ENCODE peak calls at places on chromosome 17, in five cellular contexts. One of them, this sample, is unnamed.
A peak's percentile ranks its signal among the peaks of the same experiment; 100 is the strongest.

GRCh38 chr17:51427259-51428255 is 167.2 kb downstream of the UTP18 start:
- DNase-seq in foreskin melanocyte: no peak
- DNase-seq in EL: no peak
- DNase-seq in activated T-helper 1 cell treated with Interleukin-2 at 50 U/mL for 16 hours: peak; percentile 31
- DNase-seq in HEK293T: no peak
- DNase-seq in this sample: no peak

GRCh38 chr17:77869041-77869595 is 89.4 kb upstream of the TNRC6C start:
- DNase-seq in EL: no peak
- DNase-seq in HEK293T: no peak
- DNase-seq in activated T-helper 1 cell treated with Interleukin-2 at 50 U/mL for 16 hours: no peak
- DNase-seq in foreskin melanocyte: no peak
- DNase-seq in this sample: no peak

GRCh38 chr17:62802531-62803205 is 5.4 kb downstream of the MARCHF10 start:
- DNase-seq in foreskin melanocyte: no peak
- DNase-seq in EL: no peak
- DNase-seq in activated T-helper 1 cell treated with Interleukin-2 at 50 U/mL for 16 hours: no peak
- DNase-seq in HEK293T: no peak
- DNase-seq in this sample: no peak

GRCh38 chr17:58528443-58528842 is 14.0 kb upstream of the MTMR4 start:
- DNase-seq in foreskin melanocyte: no peak
- DNase-seq in HEK293T: no peak
- DNase-seq in activated T-helper 1 cell treated with Interleukin-2 at 50 U/mL for 16 hours: no peak
- DNase-seq in EL: no peak
- DNase-seq in this sample: no peak

GRCh38 chr17:14845562-14846335 is 419.4 kb downstream of the PMP22 start:
- DNase-seq in activated T-helper 1 cell treated with Interleukin-2 at 50 U/mL for 16 hours: no peak
- DNase-seq in EL: peak; percentile 56
- DNase-seq in HEK293T: no peak
- DNase-seq in foreskin melanocyte: no peak
- DNase-seq in this sample: no peak

GRCh38 chr17:78645421-78646295 is 68.5 kb upstream of the DNAH17 start:
- DNase-seq in foreskin melanocyte: no peak
- DNase-seq in EL: peak; percentile 41
- DNase-seq in HEK293T: no peak
- DNase-seq in activated T-helper 1 cell treated with Interleukin-2 at 50 U/mL for 16 hours: peak; percentile 18
- DNase-seq in this sample: no peak

GRCh38 chr17:57662644-57663308 is 82.3 kb downstream of the CCDC182 start:
- DNase-seq in EL: peak; percentile 99
- DNase-seq in HEK293T: peak; percentile 94
- DNase-seq in activated T-helper 1 cell treated with Interleukin-2 at 50 U/mL for 16 hours: no peak
- DNase-seq in foreskin melanocyte: peak; percentile 98
- DNase-seq in this sample: peak; percentile 98

GRCh38 chr17:72184805-72185204 is 64.0 kb downstream of the SOX9 start:
- DNase-seq in HEK293T: no peak
- DNase-seq in foreskin melanocyte: no peak
- DNase-seq in activated T-helper 1 cell treated with Interleukin-2 at 50 U/mL for 16 hours: no peak
- DNase-seq in EL: no peak
- DNase-seq in this sample: no peak

GRCh38 chr17:81301195-81302144 is 6.4 kb upstream of the SLC38A10 start:
- DNase-seq in foreskin melanocyte: no peak
- DNase-seq in EL: no peak
- DNase-seq in HEK293T: no peak
- DNase-seq in activated T-helper 1 cell treated with Interleukin-2 at 50 U/mL for 16 hours: no peak
- DNase-seq in this sample: no peak

GRCh38 chr17:28726912-28727726 is 1.1 kb upstream of the TLCD1 start:
- DNase-seq in activated T-helper 1 cell treated with Interleukin-2 at 50 U/mL for 16 hours: peak; percentile 83
- DNase-seq in HEK293T: peak; percentile 57
- DNase-seq in EL: peak; percentile 96
- DNase-seq in foreskin melanocyte: peak; percentile 86
- DNase-seq in this sample: peak; percentile 98

GRCh38 chr17:574061-574460 is 140.6 kb downstream of the VPS53 start:
- DNase-seq in activated T-helper 1 cell treated with Interleukin-2 at 50 U/mL for 16 hours: no peak
- DNase-seq in foreskin melanocyte: no peak
- DNase-seq in HEK293T: no peak
- DNase-seq in EL: no peak
- DNase-seq in this sample: no peak

GRCh38 chr17:7405413-7405881 is 1.6 kb upstream of the TMEM256 start:
- DNase-seq in foreskin melanocyte: no peak
- DNase-seq in EL: peak; percentile 26
- DNase-seq in activated T-helper 1 cell treated with Interleukin-2 at 50 U/mL for 16 hours: no peak
- DNase-seq in HEK293T: no peak
- DNase-seq in this sample: no peak

GRCh38 chr17:2194778-2195417 is 108.7 kb downstream of the SMG6 start:
- DNase-seq in activated T-helper 1 cell treated with Interleukin-2 at 50 U/mL for 16 hours: no peak
- DNase-seq in foreskin melanocyte: no peak
- DNase-seq in HEK293T: no peak
- DNase-seq in EL: no peak
- DNase-seq in this sample: no peak

GRCh38 chr17:61400058-61400785 is 579 bp downstream of the TBX2 start:
- DNase-seq in EL: peak; percentile 61
- DNase-seq in foreskin melanocyte: no peak
- DNase-seq in HEK293T: peak; percentile 58
- DNase-seq in activated T-helper 1 cell treated with Interleukin-2 at 50 U/mL for 16 hours: no peak
- DNase-seq in this sample: no peak

GRCh38 chr17:41498276-41498675 is 7.1 kb downstream of the KRT13 start:
- DNase-seq in foreskin melanocyte: no peak
- DNase-seq in HEK293T: no peak
- DNase-seq in EL: no peak
- DNase-seq in activated T-helper 1 cell treated with Interleukin-2 at 50 U/mL for 16 hours: no peak
- DNase-seq in this sample: no peak

GRCh38 chr17:66684716-66685115 is 150.2 kb upstream of the CACNG5 start:
- DNase-seq in foreskin melanocyte: no peak
- DNase-seq in activated T-helper 1 cell treated with Interleukin-2 at 50 U/mL for 16 hours: no peak
- DNase-seq in HEK293T: no peak
- DNase-seq in EL: no peak
- DNase-seq in this sample: no peak

GRCh38 chr17:1511290-1511689 is 5.1 kb downstream of the INPP5K start:
- DNase-seq in foreskin melanocyte: no peak
- DNase-seq in activated T-helper 1 cell treated with Interleukin-2 at 50 U/mL for 16 hours: no peak
- DNase-seq in EL: no peak
- DNase-seq in HEK293T: no peak
- DNase-seq in this sample: no peak

GRCh38 chr17:44417553-44417952 is 28.1 kb upstream of the ITGA2B start:
- DNase-seq in EL: peak; percentile 37
- DNase-seq in foreskin melanocyte: no peak
- DNase-seq in activated T-helper 1 cell treated with Interleukin-2 at 50 U/mL for 16 hours: no peak
- DNase-seq in HEK293T: no peak
- DNase-seq in this sample: no peak

GRCh38 chr17:43581581-43581980 is 35.4 kb upstream of the ETV4 start:
- DNase-seq in HEK293T: no peak
- DNase-seq in foreskin melanocyte: no peak
- DNase-seq in EL: no peak
- DNase-seq in activated T-helper 1 cell treated with Interleukin-2 at 50 U/mL for 16 hours: no peak
- DNase-seq in this sample: no peak

GRCh38 chr17:39062846-39063680 is 88.4 kb downstream of the PLXDC1 start:
- DNase-seq in foreskin melanocyte: no peak
- DNase-seq in activated T-helper 1 cell treated with Interleukin-2 at 50 U/mL for 16 hours: no peak
- DNase-seq in HEK293T: no peak
- DNase-seq in EL: peak; percentile 51
- DNase-seq in this sample: no peak

GRCh38 chr17:49963277-49963625 is 5.7 kb upstream of the DLX4 start:
- DNase-seq in HEK293T: no peak
- DNase-seq in EL: no peak
- DNase-seq in activated T-helper 1 cell treated with Interleukin-2 at 50 U/mL for 16 hours: no peak
- DNase-seq in foreskin melanocyte: no peak
- DNase-seq in this sample: no peak

GRCh38 chr17:31562447-31562846 is 171.0 kb downstream of the RAB11FIP4 start:
- DNase-seq in HEK293T: no peak
- DNase-seq in foreskin melanocyte: no peak
- DNase-seq in EL: no peak
- DNase-seq in activated T-helper 1 cell treated with Interleukin-2 at 50 U/mL for 16 hours: no peak
- DNase-seq in this sample: no peak